ENCODE peak calls at places on chromosomes 2 and 18, in six cellular contexts. Q, O, J, C, A and W are unnamed samples.

GRCh38 chr2:19073522-19073921 is 284.9 kb downstream of the OSR1 start:
- DNase-seq in Q (peak; percentile 87), O (no peak), J (peak; percentile 27), C (no peak), A (peak; percentile 41), W (no peak)

GRCh38 chr18:48777026-48777736 is 173.6 kb downstream of the SMAD7 start:
- DNase-seq in Q (peak; percentile 81), O (peak; percentile 61), J (peak; percentile 36), C (peak; percentile 69), A (peak; percentile 82), W (no peak)

GRCh38 chr2:8118940-8119781 is 562.7 kb upstream of the ID2 start:
- DNase-seq in Q (no peak), O (no peak), J (no peak), C (peak; percentile 64), A (no peak), W (no peak)

GRCh38 chr2:191417746-191418145 is 172.5 kb downstream of the MYO1B start:
- DNase-seq in Q (no peak), O (no peak), J (no peak), C (no peak), A (no peak), W (no peak)

GRCh38 chr2:197327073-197327775 is 16.6 kb upstream of the ANKRD44 start:
- DNase-seq in Q (no peak), O (no peak), J (no peak), C (no peak), A (no peak), W (no peak)

GRCh38 chr2:143513081-143513480 is 383.9 kb downstream of the ARHGAP15 start:
- DNase-seq in Q (no peak), O (no peak), J (peak; percentile 74), C (no peak), A (peak; percentile 76), W (peak; percentile 32)

GRCh38 chr18:49443837-49444236 is 16.6 kb downstream of the DYM start:
- DNase-seq in Q (no peak), O (no peak), J (no peak), C (no peak), A (no peak), W (no peak)

GRCh38 chr2:201798252-201798918 is 8.0 kb upstream of the CDK15 start:
- DNase-seq in Q (no peak), O (no peak), J (peak; percentile 87), C (no peak), A (no peak), W (peak; percentile 81)

GRCh38 chr2:236768393-236769140 is 198.9 kb downstream of the ACKR3 start:
- DNase-seq in Q (no peak), O (no peak), J (peak; percentile 97), C (no peak), A (no peak), W (no peak)

GRCh38 chr18:34494359-34494696 is 215.8 kb upstream of the DTNA start:
- DNase-seq in Q (peak; percentile 41), O (no peak), J (no peak), C (peak; percentile 33), A (peak; percentile 40), W (no peak)

GRCh38 chr18:390748-391478 is 109.6 kb downstream of the COLEC12 start:
- DNase-seq in Q (no peak), O (no peak), J (no peak), C (no peak), A (no peak), W (no peak)

GRCh38 chr2:25808006-25808383 is 70.3 kb downstream of the ASXL2 start:
- DNase-seq in Q (no peak), O (no peak), J (peak; percentile 24), C (no peak), A (no peak), W (no peak)

GRCh38 chr2:31337197-31337596 is 77.3 kb downstream of the XDH start:
- DNase-seq in Q (no peak), O (no peak), J (peak; percentile 87), C (no peak), A (no peak), W (no peak)

GRCh38 chr2:133434962-133435668 is 133.1 kb downstream of the NCKAP5 start:
- DNase-seq in Q (no peak), O (no peak), J (peak; percentile 93), C (no peak), A (no peak), W (peak; percentile 24)

GRCh38 chr18:39939209-39939608 is 2015.8 kb upstream of the PIK3C3 start:
- DNase-seq in Q (no peak), O (no peak), J (no peak), C (no peak), A (no peak), W (no peak)

GRCh38 chr2:126655500-126656310 is at the start of gene GYPC:
- DNase-seq in Q (peak; percentile 94), O (peak; percentile 66), J (peak; percentile 87), C (peak; percentile 68), A (peak; percentile 66), W (peak; percentile 26)

GRCh38 chr2:74440378-74441110 is 1.2 kb downstream of the RTKN start:
- DNase-seq in Q (peak; percentile 92), O (peak; percentile 35), J (peak; percentile 80), C (peak; percentile 92), A (peak; percentile 95), W (no peak)

GRCh38 chr2:42077343-42077742 is 29.5 kb downstream of the PKDCC start:
- DNase-seq in Q (no peak), O (no peak), J (no peak), C (no peak), A (no peak), W (no peak)

GRCh38 chr18:34870916-34871315 is 160.8 kb downstream of the DTNA start:
- DNase-seq in Q (no peak), O (no peak), J (no peak), C (no peak), A (no peak), W (no peak)

GRCh38 chr2:95099910-95100309 is 21.7 kb downstream of the MRPS5 start:
- DNase-seq in Q (no peak), O (no peak), J (no peak), C (no peak), A (no peak), W (no peak)

GRCh38 chr2:181585732-181586131 is 71.2 kb downstream of the CERKL start:
- DNase-seq in Q (no peak), O (no peak), J (no peak), C (no peak), A (no peak), W (no peak)

GRCh38 chr18:35948080-35948479 is 24.4 kb upstream of the RMP24 start:
- DNase-seq in Q (no peak), O (no peak), J (no peak), C (no peak), A (no peak), W (no peak)

GRCh38 chr18:35949090-35949489 is 23.4 kb upstream of the RMP24 start:
- DNase-seq in Q (no peak), O (no peak), J (no peak), C (no peak), A (no peak), W (no peak)

GRCh38 chr18:35953688-35954087 is 18.8 kb upstream of the RMP24 start:
- DNase-seq in Q (no peak), O (no peak), J (no peak), C (no peak), A (no peak), W (no peak)

GRCh38 chr18:35949903-35950627 is 22.4 kb upstream of the RMP24 start:
- DNase-seq in Q (peak; percentile 72), O (peak; percentile 33), J (peak; percentile 70), C (peak; percentile 45), A (peak; percentile 96), W (peak; percentile 33)

GRCh38 chr18:35950628-35950982 is 21.9 kb upstream of the RMP24 start:
- DNase-seq in Q (no peak), O (no peak), J (no peak), C (no peak), A (no peak), W (no peak)
- TF ChIP-seq CTCF in Q (no peak), O (peak; percentile 53), J (no peak), C (no peak), A (no peak), W (no peak)

GRCh38 chr2:217940261-217941220 is 62.3 kb downstream of the TNS1 start:
- DNase-seq in Q (peak; percentile 7), O (no peak), J (no peak), C (no peak), A (no peak), W (no peak)

GRCh38 chr2:217941886-217942728 is 60.7 kb downstream of the TNS1 start:
- DNase-seq in Q (no peak), O (no peak), J (no peak), C (no peak), A (no peak), W (no peak)

GRCh38 chr2:217939629-217940245 is 63.1 kb downstream of the TNS1 start:
- DNase-seq in Q (peak; percentile 52), O (no peak), J (no peak), C (no peak), A (no peak), W (no peak)

GRCh38 chr2:217942731-217943335 is 60.0 kb downstream of the TNS1 start:
- DNase-seq in Q (no peak), O (no peak), J (no peak), C (peak; percentile 72), A (no peak), W (no peak)

GRCh38 chr2:217941339-217941738 is 61.5 kb downstream of the TNS1 start:
- DNase-seq in Q (no peak), O (no peak), J (no peak), C (no peak), A (no peak), W (no peak)
- H3K4me3 ChIP-seq in Q (peak overlapping the region; percentile 75), O (no peak overlapping the region), J (no peak overlapping the region), C (peak overlapping the region; percentile 97), A (no peak overlapping the region), W (no peak overlapping the region)

GRCh38 chr2:147197754-147198153 is 647.1 kb upstream of the ACVR2A start:
- DNase-seq in Q (no peak), O (no peak), J (no peak), C (no peak), A (no peak), W (no peak)
- TF ChIP-seq CTCF in Q (no peak), O (no peak), J (no peak), C (no peak), A (no peak), W (no peak)

DNA sequence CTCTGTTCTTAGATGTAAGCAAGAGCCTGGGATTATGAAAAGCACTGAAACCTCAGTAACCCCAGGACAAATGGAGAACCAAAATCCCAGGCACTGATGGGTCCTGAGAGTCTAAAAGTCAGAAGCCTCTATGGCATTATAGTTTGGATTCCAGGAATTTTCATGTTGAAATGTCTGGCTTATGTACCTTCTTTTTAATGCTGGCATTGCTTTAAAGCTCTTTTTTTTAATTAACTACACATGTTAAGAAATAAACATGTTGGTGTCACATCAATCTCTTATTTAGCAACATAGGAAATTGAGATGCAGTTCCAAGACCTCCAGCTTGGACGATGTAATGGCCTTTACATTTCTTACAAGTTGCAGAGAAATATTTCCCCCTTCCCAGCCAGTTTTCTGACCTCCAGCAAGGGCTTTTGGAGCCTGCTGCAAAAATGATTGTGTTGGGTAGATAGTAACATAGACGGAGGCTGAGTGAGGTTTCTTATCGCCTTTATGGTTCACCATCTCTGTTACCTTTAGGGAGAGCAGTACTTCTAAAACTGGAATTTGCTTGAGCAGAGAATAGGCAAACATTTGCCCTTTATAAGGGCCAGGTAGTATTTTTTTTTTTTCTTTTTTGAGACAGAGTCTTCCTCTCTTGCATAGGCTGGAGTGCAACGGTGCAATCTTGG is 84.7 kb upstream of the RASGRP3 start:
- DNase-seq in Q (no peak), O (no peak), J (peak; percentile 79), C (no peak), A (no peak), W (peak; percentile 43)
- H3K4me3 ChIP-seq in Q (no peak overlapping the region), O (no peak overlapping the region), J (no peak overlapping the region), C (no peak overlapping the region), A (no peak overlapping the region), W (no peak overlapping the region)